ENCODE peak calls at places on chromosome 19, in seven cellular contexts. P is transverse colon; M is thoracic aorta; Z is osteoblast; E is stomach; K is HCT116; N is CD8-positive, alpha-beta memory T cell. U is an unnamed sample.

GRCh38 chr19:34134190-34135032 is 37.9 kb upstream of the LSM14A start:
- DNase-seq in E (peak; percentile 92), N (peak; percentile 88), M (peak; percentile 22), K (peak; percentile 66), Z (peak; percentile 99), P (peak; percentile 93), U (peak; percentile 99)

GRCh38 chr19:47511128-47511517 is 3.7 kb downstream of the NAPA start:
- DNase-seq in P (no peak), K (no peak), M (no peak), N (no peak), Z (no peak), E (peak; percentile 65), U (no peak)

GRCh38 chr19:39679056-39679790 is 23.5 kb downstream of the LGALS16 start:
- DNase-seq in Z (no peak), N (no peak), P (no peak), E (no peak), K (no peak), M (no peak), U (no peak)

GRCh38 chr19:5590865-5591154 is 23.1 kb upstream of the TINCR start:
- DNase-seq in M (no peak), K (no peak), Z (peak; percentile 66), P (no peak), E (no peak), N (no peak), U (no peak)

GRCh38 chr19:16625183-16625958 is 2.6 kb downstream of the MED26 start:
- DNase-seq in Z (peak; percentile 22), N (no peak), E (no peak), K (no peak), M (no peak), P (no peak), U (peak; percentile 14)

GRCh38 chr19:15935167-15935702 is 906 bp upstream of the CYP4F11 start:
- DNase-seq in Z (no peak), E (no peak), P (peak; percentile 13), K (peak; percentile 31), M (no peak), N (no peak), U (no peak)

GRCh38 chr19:21604351-21604926 is 99.0 kb downstream of the ZNF429 start:
- DNase-seq in P (no peak), K (no peak), E (no peak), M (no peak), N (no peak), Z (peak; percentile 88), U (peak; percentile 54)

GRCh38 chr19:14477417-14478112 is 2.4 kb upstream of the PTGER1 start:
- DNase-seq in E (no peak), K (no peak), P (no peak), N (no peak), M (no peak), Z (peak; percentile 92), U (peak; percentile 33)

GRCh38 chr19:19262190-19263057 is 10.7 kb downstream of the TM6SF2 start:
- DNase-seq in Z (peak; percentile 84), N (no peak), M (no peak), E (no peak), K (no peak), P (no peak), U (peak; percentile 94)

DNA sequence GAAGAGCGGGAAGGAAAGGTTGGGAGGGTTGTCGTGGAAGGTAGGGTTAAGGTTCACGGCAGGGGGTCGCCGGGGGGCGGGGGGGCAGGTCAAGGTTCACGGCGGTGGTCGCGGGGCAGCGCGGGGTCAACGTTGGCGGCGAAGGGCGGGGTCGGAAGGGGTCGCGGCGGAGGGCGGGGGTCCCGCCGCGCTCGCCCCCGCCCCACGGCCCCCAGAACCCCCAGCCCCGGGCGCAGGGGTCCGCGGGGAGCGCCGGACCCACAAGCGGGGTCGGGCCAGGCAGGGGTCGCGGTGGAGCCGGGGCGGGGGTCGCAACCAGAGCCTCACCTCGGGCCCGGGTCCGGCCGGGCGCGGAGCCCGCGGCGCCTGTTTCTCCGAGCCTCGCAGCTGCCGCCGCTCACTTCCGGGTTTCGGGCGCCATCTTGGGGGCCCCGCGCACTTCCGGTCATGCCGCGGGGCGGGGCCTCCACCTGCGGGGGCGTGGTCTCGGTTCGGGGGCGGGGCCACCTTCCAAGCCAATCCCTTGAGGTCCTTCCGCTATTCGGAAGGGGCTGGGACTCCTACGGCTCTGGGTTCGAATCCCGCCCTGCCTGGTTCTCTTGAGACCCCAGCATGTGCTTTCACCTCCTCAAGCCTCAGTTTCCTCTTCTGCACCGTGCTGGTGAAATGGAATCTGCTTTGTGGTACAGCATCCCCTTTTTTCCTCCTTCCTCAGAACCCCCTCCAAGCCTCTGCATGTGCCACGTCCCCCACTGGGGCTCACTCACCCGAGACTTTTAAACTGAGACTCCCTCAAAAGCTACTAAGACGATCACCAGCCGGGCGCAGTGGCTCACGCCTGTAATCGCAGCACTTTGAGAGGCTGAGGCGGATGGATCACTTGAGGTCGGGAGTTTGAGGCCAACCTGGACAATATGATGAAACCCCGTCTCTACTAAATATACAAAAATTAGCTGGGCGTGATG is at the start of gene SBNO2:
- DNase-seq in P (peak; percentile 95), M (peak; percentile 59), N (peak; percentile 81), Z (peak; percentile 99), K (peak; percentile 72), E (peak; percentile 95), U (peak; percentile 100)
- H3K4me3 ChIP-seq in P (peak within 1 kb of the TSS; percentile 82), M (peak within 1 kb of the TSS; percentile 96), N (peak within 1 kb of the TSS; percentile 79), Z (peak within 1 kb of the TSS; percentile 92), K (peak within 1 kb of the TSS; percentile 98), E (peak within 1 kb of the TSS; percentile 69), U (peak within 1 kb of the TSS; percentile 79)

GRCh38 chr19:49065905-49066512 is 1.4 kb upstream of the NTF4 start:
- DNase-seq in E (no peak), N (no peak), P (no peak), K (no peak), Z (peak; percentile 83), M (no peak), U (peak; percentile 68)
- H3K27me3 ChIP-seq in E (peaks cover 46% of the 10 kb centered on the region), N (peaks cover 14% of the 10 kb centered on the region), P (peaks cover 100% of the 10 kb centered on the region), K (no peaks in the 10 kb centered on the region), Z (peaks cover 5% of the 10 kb centered on the region), M (no peaks in the 10 kb centered on the region), U (peaks cover 65% of the 10 kb centered on the region)

GRCh38 chr19:1355974-1356865 is 27.5 kb upstream of the NDUFS7 start:
- DNase-seq in K (no peak), Z (peak; percentile 86), E (no peak), P (peak; percentile 43), N (no peak), M (no peak), U (no peak)

GRCh38 chr19:1360126-1360817 is 23.4 kb upstream of the NDUFS7 start:
- DNase-seq in E (no peak), P (no peak), M (no peak), N (no peak), Z (peak; percentile 84), K (no peak), U (no peak)

GRCh38 chr19:1354496-1355257 is 29.0 kb upstream of the NDUFS7 start:
- DNase-seq in M (peak; percentile 50), K (peak; percentile 60), Z (peak; percentile 100), N (peak; percentile 80), E (peak; percentile 93), P (peak; percentile 93), U (peak; percentile 99)

GRCh38 chr19:1355258-1355973 is 28.3 kb upstream of the NDUFS7 start:
- DNase-seq in K (no peak), E (no peak), M (no peak), P (no peak), Z (peak; percentile 94), N (no peak), U (peak; percentile 61)

GRCh38 chr19:1357695-1358094 is 26.0 kb upstream of the NDUFS7 start:
- DNase-seq in Z (no peak), E (no peak), N (no peak), P (no peak), M (no peak), K (no peak), U (peak; percentile 73)
- H3K36me3 ChIP-seq in Z (peaks cover 29% of the 10 kb centered on the region), E (peaks cover 13% of the 10 kb centered on the region), N (peaks cover 6% of the 10 kb centered on the region), P (no peaks in the 10 kb centered on the region), M (peaks cover 7% of the 10 kb centered on the region), K (peaks cover 43% of the 10 kb centered on the region), U (peaks cover 15% of the 10 kb centered on the region)

GRCh38 chr19:1217366-1217765 is 11.8 kb downstream of the STK11 start:
- DNase-seq in K (no peak), P (no peak), Z (peak; percentile 64), E (no peak), N (no peak), M (no peak), U (no peak)

GRCh38 chr19:1216756-1217155 is 11.2 kb downstream of the STK11 start:
- DNase-seq in N (no peak), M (no peak), K (no peak), Z (peak; percentile 89), P (no peak), E (no peak), U (no peak)

GRCh38 chr19:1219786-1220451 is 14.3 kb downstream of the STK11 start:
- DNase-seq in E (no peak), K (no peak), M (no peak), Z (no peak), N (no peak), P (no peak), U (no peak)

GRCh38 chr19:1220452-1221037 is 15.0 kb downstream of the STK11 start:
- DNase-seq in N (no peak), M (no peak), E (no peak), K (no peak), P (no peak), Z (no peak), U (no peak)

GRCh38 chr19:1218751-1219567 is 13.4 kb downstream of the STK11 start:
- DNase-seq in E (no peak), K (no peak), Z (peak; percentile 52), N (no peak), M (no peak), P (no peak), U (no peak)
- H3K4me3 ChIP-seq in E (no peak overlapping the region), K (no peak overlapping the region), Z (no peak overlapping the region), N (no peak overlapping the region), M (no peak overlapping the region), P (no peak overlapping the region), U (no peak overlapping the region)

GRCh38 chr19:4081441-4082129 is 14.9 kb upstream of the ZBTB7A start:
- DNase-seq in Z (peak; percentile 64), M (no peak), N (no peak), E (no peak), K (no peak), P (peak; percentile 53), U (no peak)
- H3K27me3 ChIP-seq in Z (peaks cover 2% of the 10 kb centered on the region), M (no peaks in the 10 kb centered on the region), N (no peaks in the 10 kb centered on the region), E (no peaks in the 10 kb centered on the region), K (no peaks in the 10 kb centered on the region), P (no peaks in the 10 kb centered on the region), U (no peaks in the 10 kb centered on the region)

DNA sequence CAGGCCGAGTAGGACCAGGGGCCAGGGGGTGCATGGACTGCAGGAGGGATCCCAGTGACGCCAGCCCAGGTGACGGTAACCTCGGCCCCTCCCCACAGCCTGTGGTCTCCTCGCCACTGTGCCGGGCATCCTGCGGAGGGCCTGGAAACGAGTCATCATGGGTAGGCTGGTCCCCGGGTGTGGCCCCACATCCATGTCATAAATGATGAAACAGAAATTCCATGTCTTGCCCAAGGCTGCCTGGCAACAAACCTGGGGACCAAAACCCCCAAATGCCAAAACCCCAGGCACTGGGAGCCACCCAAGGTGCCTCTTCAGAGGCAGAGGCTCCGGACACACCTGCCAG is 20.9 kb downstream of the MAP2K2 start:
- DNase-seq in E (no peak), K (no peak), N (no peak), Z (peak; percentile 92), P (no peak), M (no peak), U (no peak)
- H3K36me3 ChIP-seq in E (peaks cover 56% of the 10 kb centered on the region), K (peaks cover 16% of the 10 kb centered on the region), N (peaks cover 12% of the 10 kb centered on the region), Z (peaks cover 61% of the 10 kb centered on the region), P (no peaks in the 10 kb centered on the region), M (peaks cover 38% of the 10 kb centered on the region), U (peaks cover 20% of the 10 kb centered on the region)